ENCODE peak calls at places on chromosomes 6 and 20, in ten cellular contexts. One of them, this sample, is unnamed.

GRCh38 chr6:117480651-117481050 is 1.8 kb upstream of the DCBLD1 start:
- DNase-seq in T-helper 9 cell: no peak
- DNase-seq in omental fat pad: no peak
- DNase-seq in HEK293T: no peak
- DNase-seq in T-helper 2 cell: no peak
- DNase-seq in MM.1S: no peak
- DNase-seq in psoas muscle: no peak
- DNase-seq in neural crest cell: no peak
- DNase-seq in HT1080: no peak
- DNase-seq in central memory CD8-positive, alpha-beta T cell: no peak
- DNase-seq in this sample: no peak

GRCh38 chr6:170516783-170517616 is 36.1 kb downstream of the PSMB1 start:
- DNase-seq in neural crest cell: peak; percentile 37
- DNase-seq in omental fat pad: no peak
- DNase-seq in psoas muscle: no peak
- DNase-seq in T-helper 9 cell: peak; percentile 8
- DNase-seq in central memory CD8-positive, alpha-beta T cell: peak; percentile 13
- DNase-seq in HT1080: peak; percentile 65
- DNase-seq in HEK293T: peak; percentile 62
- DNase-seq in MM.1S: peak; percentile 44
- DNase-seq in T-helper 2 cell: no peak
- DNase-seq in this sample: no peak

GRCh38 chr6:46042355-46042999 is 26.8 kb upstream of the CLIC5 start:
- DNase-seq in psoas muscle: no peak
- DNase-seq in neural crest cell: no peak
- DNase-seq in MM.1S: peak; percentile 35
- DNase-seq in omental fat pad: no peak
- DNase-seq in T-helper 9 cell: no peak
- DNase-seq in HEK293T: peak; percentile 73
- DNase-seq in T-helper 2 cell: no peak
- DNase-seq in central memory CD8-positive, alpha-beta T cell: no peak
- DNase-seq in HT1080: peak; percentile 60
- DNase-seq in this sample: no peak

GRCh38 chr20:58150772-58151171 is 77.7 kb downstream of the ANKRD60 start:
- DNase-seq in psoas muscle: no peak
- DNase-seq in HT1080: no peak
- DNase-seq in HEK293T: no peak
- DNase-seq in T-helper 9 cell: no peak
- DNase-seq in MM.1S: no peak
- DNase-seq in neural crest cell: no peak
- DNase-seq in central memory CD8-positive, alpha-beta T cell: no peak
- DNase-seq in T-helper 2 cell: no peak
- DNase-seq in omental fat pad: no peak
- DNase-seq in this sample: no peak

GRCh38 chr6:159134701-159135364 is 34.4 kb upstream of the FNDC1 start:
- DNase-seq in HEK293T: peak; percentile 87
- DNase-seq in omental fat pad: peak; percentile 72
- DNase-seq in T-helper 9 cell: peak; percentile 68
- DNase-seq in T-helper 2 cell: peak; percentile 69
- DNase-seq in central memory CD8-positive, alpha-beta T cell: peak; percentile 66
- DNase-seq in psoas muscle: peak; percentile 66
- DNase-seq in MM.1S: peak; percentile 48
- DNase-seq in HT1080: peak; percentile 46
- DNase-seq in neural crest cell: peak; percentile 67
- DNase-seq in this sample: peak; percentile 64

GRCh38 chr6:110529907-110530306 is 53.5 kb upstream of the SLC22A16 start:
- DNase-seq in T-helper 9 cell: no peak
- DNase-seq in T-helper 2 cell: no peak
- DNase-seq in psoas muscle: no peak
- DNase-seq in central memory CD8-positive, alpha-beta T cell: no peak
- DNase-seq in omental fat pad: no peak
- DNase-seq in neural crest cell: no peak
- DNase-seq in HEK293T: no peak
- DNase-seq in MM.1S: no peak
- DNase-seq in HT1080: no peak
- DNase-seq in this sample: no peak

GRCh38 chr20:44080646-44081267 is 106.2 kb downstream of the JPH2 start:
- DNase-seq in neural crest cell: peak; percentile 70
- DNase-seq in HT1080: peak; percentile 62
- DNase-seq in T-helper 9 cell: peak; percentile 65
- DNase-seq in omental fat pad: peak; percentile 66
- DNase-seq in psoas muscle: peak; percentile 72
- DNase-seq in MM.1S: peak; percentile 91
- DNase-seq in central memory CD8-positive, alpha-beta T cell: peak; percentile 77
- DNase-seq in T-helper 2 cell: peak; percentile 61
- DNase-seq in HEK293T: peak; percentile 79
- DNase-seq in this sample: peak; percentile 31

GRCh38 chr6:21102624-21103023 is 490.9 kb upstream of the SOX4 start:
- DNase-seq in T-helper 2 cell: no peak
- DNase-seq in omental fat pad: no peak
- DNase-seq in central memory CD8-positive, alpha-beta T cell: no peak
- DNase-seq in HT1080: no peak
- DNase-seq in HEK293T: no peak
- DNase-seq in psoas muscle: no peak
- DNase-seq in neural crest cell: no peak
- DNase-seq in MM.1S: no peak
- DNase-seq in T-helper 9 cell: no peak
- DNase-seq in this sample: no peak

GRCh38 chr6:15017251-15017650 is 228.6 kb upstream of the JARID2 start:
- DNase-seq in central memory CD8-positive, alpha-beta T cell: no peak
- DNase-seq in HEK293T: peak; percentile 50
- DNase-seq in omental fat pad: no peak
- DNase-seq in psoas muscle: peak; percentile 53
- DNase-seq in MM.1S: no peak
- DNase-seq in T-helper 2 cell: no peak
- DNase-seq in T-helper 9 cell: no peak
- DNase-seq in HT1080: no peak
- DNase-seq in neural crest cell: peak; percentile 6
- DNase-seq in this sample: no peak

GRCh38 chr6:165218816-165219215 is 90.6 kb downstream of the C6orf118 start:
- DNase-seq in HEK293T: no peak
- DNase-seq in HT1080: peak; percentile 87
- DNase-seq in omental fat pad: no peak
- DNase-seq in central memory CD8-positive, alpha-beta T cell: no peak
- DNase-seq in psoas muscle: no peak
- DNase-seq in T-helper 9 cell: no peak
- DNase-seq in neural crest cell: no peak
- DNase-seq in MM.1S: no peak
- DNase-seq in T-helper 2 cell: no peak
- DNase-seq in this sample: no peak

GRCh38 chr6:124854338-124854922 is 107.8 kb upstream of the RNF217 start:
- DNase-seq in central memory CD8-positive, alpha-beta T cell: no peak
- DNase-seq in MM.1S: peak; percentile 22
- DNase-seq in omental fat pad: no peak
- DNase-seq in psoas muscle: no peak
- DNase-seq in T-helper 9 cell: no peak
- DNase-seq in HEK293T: no peak
- DNase-seq in neural crest cell: no peak
- DNase-seq in HT1080: no peak
- DNase-seq in T-helper 2 cell: no peak
- DNase-seq in this sample: no peak

GRCh38 chr6:34115396-34116314 is 30.2 kb downstream of the GRM4 start:
- DNase-seq in psoas muscle: no peak
- DNase-seq in central memory CD8-positive, alpha-beta T cell: no peak
- DNase-seq in T-helper 2 cell: no peak
- DNase-seq in T-helper 9 cell: peak; percentile 26
- DNase-seq in HEK293T: peak; percentile 69
- DNase-seq in omental fat pad: no peak
- DNase-seq in HT1080: no peak
- DNase-seq in neural crest cell: peak; percentile 53
- DNase-seq in MM.1S: peak; percentile 10
- DNase-seq in this sample: no peak

GRCh38 chr6:27839303-27840081 is 72.7 kb downstream of the OR2B2 start:
- DNase-seq in central memory CD8-positive, alpha-beta T cell: no peak
- DNase-seq in omental fat pad: no peak
- DNase-seq in HEK293T: peak; percentile 16
- DNase-seq in T-helper 9 cell: no peak
- DNase-seq in psoas muscle: peak; percentile 51
- DNase-seq in MM.1S: peak; percentile 36
- DNase-seq in neural crest cell: no peak
- DNase-seq in T-helper 2 cell: no peak
- DNase-seq in HT1080: peak; percentile 92
- DNase-seq in this sample: no peak

GRCh38 chr6:155352812-155353211 is 38.5 kb upstream of the TFB1M start:
- DNase-seq in HT1080: peak; percentile 73
- DNase-seq in omental fat pad: no peak
- DNase-seq in T-helper 2 cell: no peak
- DNase-seq in T-helper 9 cell: no peak
- DNase-seq in central memory CD8-positive, alpha-beta T cell: no peak
- DNase-seq in psoas muscle: no peak
- DNase-seq in MM.1S: no peak
- DNase-seq in HEK293T: no peak
- DNase-seq in neural crest cell: no peak
- DNase-seq in this sample: no peak

GRCh38 chr6:87879144-87879861 is 168.3 kb upstream of the SPACA1 start:
- DNase-seq in psoas muscle: no peak
- DNase-seq in omental fat pad: no peak
- DNase-seq in MM.1S: peak; percentile 48
- DNase-seq in T-helper 2 cell: no peak
- DNase-seq in neural crest cell: no peak
- DNase-seq in HT1080: no peak
- DNase-seq in central memory CD8-positive, alpha-beta T cell: no peak
- DNase-seq in T-helper 9 cell: no peak
- DNase-seq in HEK293T: no peak
- DNase-seq in this sample: no peak

GRCh38 chr6:138537090-138537489 is 37.8 kb upstream of the NHSL1 start:
- DNase-seq in omental fat pad: no peak
- DNase-seq in T-helper 2 cell: no peak
- DNase-seq in psoas muscle: no peak
- DNase-seq in HEK293T: no peak
- DNase-seq in central memory CD8-positive, alpha-beta T cell: no peak
- DNase-seq in T-helper 9 cell: no peak
- DNase-seq in MM.1S: no peak
- DNase-seq in neural crest cell: no peak
- DNase-seq in HT1080: no peak
- DNase-seq in this sample: no peak

This sample was measured in tibial nerve.